ENCODE peak calls at places on chromosomes 12 and 14, in six cellular contexts. X, Y, L, K, F and M are unnamed samples.

GRCh38 chr14:101962503-101962874 is 1.9 kb upstream of the DYNC1H1 start:
- DNase-seq in F (no peak), K (peak), Y (no peak), X (peak), L (no peak), M (peak)

GRCh38 chr14:73238262-73238852 is 1.1 kb downstream of the PAPLN start:
- DNase-seq in X (no peak), Y (no peak), K (peak), F (no peak), L (no peak), M (peak)

GRCh38 chr12:68853396-68854077 is 45.6 kb downstream of the MDM2 start:
- DNase-seq in L (no peak), X (no peak), F (no peak), K (no peak), Y (no peak), M (no peak)

GRCh38 chr14:67357583-67358354 is 1.8 kb downstream of the ATP6V1D start:
- DNase-seq in K (no peak), Y (no peak), F (no peak), X (no peak), L (no peak), M (no peak)

GRCh38 chr12:109525279-109525585 is 47.8 kb downstream of the UBE3B start:
- DNase-seq in K (no peak), F (no peak), Y (no peak), L (no peak), X (no peak), M (no peak)

GRCh38 chr14:38420045-38420444 is 164.2 kb upstream of the CLEC14A start:
- DNase-seq in L (no peak), F (no peak), K (no peak), Y (no peak), X (no peak), M (no peak)

GRCh38 chr12:29691146-29691854 is 92.4 kb downstream of the TMTC1 start:
- DNase-seq in F (no peak), X (no peak), L (no peak), K (no peak), Y (no peak), M (no peak)

GRCh38 chr12:26198742-26199141 is 3.4 kb downstream of the SSPN start:
- DNase-seq in K (peak), F (no peak), L (peak), X (peak), Y (no peak), M (no peak)

GRCh38 chr14:87908591-87908990 is 84.4 kb downstream of the GALC start:
- DNase-seq in K (no peak), Y (no peak), L (no peak), X (no peak), F (no peak), M (no peak)

GRCh38 chr12:123973552-123974341 is 732 bp downstream of the ZNF664 start:
- DNase-seq in F (peak), Y (peak), X (peak), L (peak), K (no peak), M (no peak)

GRCh38 chr14:104180561-104181165 is 42.3 kb downstream of the KIF26A start:
- DNase-seq in K (no peak), Y (no peak), X (no peak), L (no peak), F (no peak), M (no peak)

GRCh38 chr14:96053600-96054381 is 14.6 kb downstream of the C14orf132 start:
- DNase-seq in Y (no peak), F (no peak), K (peak), X (no peak), L (peak), M (peak)

GRCh38 chr12:26319511-26319910 is 124.1 kb downstream of the SSPN start:
- DNase-seq in X (peak), L (no peak), F (no peak), Y (no peak), K (no peak), M (no peak)

GRCh38 chr14:69263364-69263763 is 3.4 kb downstream of the GALNT16 start:
- DNase-seq in X (peak), Y (no peak), K (peak), F (no peak), L (peak), M (peak)

GRCh38 chr12:55720071-55720564 is at the start of gene RDH5:
- DNase-seq in X (peak), K (peak), Y (no peak), L (peak), F (no peak), M (peak)

GRCh38 chr14:103007555-103007954 is 49.8 kb downstream of the CDC42BPB start:
- DNase-seq in F (no peak), Y (no peak), K (no peak), L (no peak), X (peak), M (no peak)

GRCh38 chr12:106840217-106840616 is 65.7 kb downstream of the RIC8B start:
- DNase-seq in L (no peak), Y (no peak), F (no peak), X (no peak), K (no peak), M (peak)

GRCh38 chr12:107014050-107014449 is 27.1 kb upstream of the MTERF2 start:
- DNase-seq in L (no peak), Y (no peak), F (peak), X (no peak), K (no peak), M (no peak)